ENCODE peak calls at places on chromosomes 4 and X, in eight cellular contexts. One of them, this sample, is unnamed.

GRCh38 chr4:147830987-147831386 is 99.1 kb downstream of the ARHGAP10 start:
- DNase-seq in GM04504: no peak
- DNase-seq in lower leg skin: no peak
- DNase-seq in RWPE2: no peak
- DNase-seq in left cardiac atrium: no peak
- DNase-seq in frontal cortex: no peak
- DNase-seq in pancreas: no peak
- DNase-seq in stimulated activated CD4-positive, alpha-beta T cell treated with anti-CD3 and anti-CD28 coated beads, TNF-alpha, amount 100 ng/mL, for 4 hours: no peak
- DNase-seq in this sample: no peak

GRCh38 chr4:84480082-84480481 is 19.0 kb downstream of the NKX6-1 start:
- DNase-seq in pancreas: no peak
- DNase-seq in frontal cortex: no peak
- DNase-seq in GM04504: no peak
- DNase-seq in RWPE2: no peak
- DNase-seq in left cardiac atrium: no peak
- DNase-seq in stimulated activated CD4-positive, alpha-beta T cell treated with anti-CD3 and anti-CD28 coated beads, TNF-alpha, amount 100 ng/mL, for 4 hours: no peak
- DNase-seq in lower leg skin: no peak
- DNase-seq in this sample: no peak

GRCh38 chr4:82594466-82594865 is 32.7 kb upstream of the TMEM150C start:
- DNase-seq in lower leg skin: no peak
- DNase-seq in RWPE2: no peak
- DNase-seq in left cardiac atrium: no peak
- DNase-seq in frontal cortex: no peak
- DNase-seq in GM04504: no peak
- DNase-seq in pancreas: no peak
- DNase-seq in stimulated activated CD4-positive, alpha-beta T cell treated with anti-CD3 and anti-CD28 coated beads, TNF-alpha, amount 100 ng/mL, for 4 hours: no peak
- DNase-seq in this sample: no peak

GRCh38 chr4:71524746-71525145 is 185.9 kb downstream of the SLC4A4 start:
- DNase-seq in RWPE2: no peak
- DNase-seq in lower leg skin: no peak
- DNase-seq in stimulated activated CD4-positive, alpha-beta T cell treated with anti-CD3 and anti-CD28 coated beads, TNF-alpha, amount 100 ng/mL, for 4 hours: no peak
- DNase-seq in frontal cortex: no peak
- DNase-seq in GM04504: no peak
- DNase-seq in left cardiac atrium: no peak
- DNase-seq in pancreas: no peak
- DNase-seq in this sample: no peak

GRCh38 chr4:8648816-8649630 is 56.5 kb downstream of the CPZ start:
- DNase-seq in lower leg skin: peak; percentile 77
- DNase-seq in stimulated activated CD4-positive, alpha-beta T cell treated with anti-CD3 and anti-CD28 coated beads, TNF-alpha, amount 100 ng/mL, for 4 hours: no peak
- DNase-seq in GM04504: no peak
- DNase-seq in frontal cortex: no peak
- DNase-seq in pancreas: no peak
- DNase-seq in left cardiac atrium: no peak
- DNase-seq in RWPE2: peak; percentile 29
- DNase-seq in this sample: peak; percentile 24

GRCh38 chr4:110900206-110900769 is 277.4 kb upstream of the PITX2 start:
- DNase-seq in stimulated activated CD4-positive, alpha-beta T cell treated with anti-CD3 and anti-CD28 coated beads, TNF-alpha, amount 100 ng/mL, for 4 hours: no peak
- DNase-seq in left cardiac atrium: no peak
- DNase-seq in RWPE2: no peak
- DNase-seq in pancreas: no peak
- DNase-seq in lower leg skin: no peak
- DNase-seq in GM04504: peak; percentile 7
- DNase-seq in frontal cortex: no peak
- DNase-seq in this sample: no peak

GRCh38 chr4:76892001-76892400 is 5.9 kb downstream of the SOWAHB start:
- DNase-seq in pancreas: no peak
- DNase-seq in stimulated activated CD4-positive, alpha-beta T cell treated with anti-CD3 and anti-CD28 coated beads, TNF-alpha, amount 100 ng/mL, for 4 hours: no peak
- DNase-seq in lower leg skin: no peak
- DNase-seq in GM04504: no peak
- DNase-seq in frontal cortex: no peak
- DNase-seq in left cardiac atrium: no peak
- DNase-seq in RWPE2: no peak
- DNase-seq in this sample: no peak

GRCh38 chr4:8439914-8440490 is 521 bp downstream of the ACOX3 start:
- DNase-seq in GM04504: peak; percentile 33
- DNase-seq in left cardiac atrium: no peak
- DNase-seq in stimulated activated CD4-positive, alpha-beta T cell treated with anti-CD3 and anti-CD28 coated beads, TNF-alpha, amount 100 ng/mL, for 4 hours: no peak
- DNase-seq in frontal cortex: no peak
- DNase-seq in lower leg skin: no peak
- DNase-seq in RWPE2: no peak
- DNase-seq in pancreas: no peak
- DNase-seq in this sample: no peak

GRCh38 chr4:173878701-173879100 is 348.7 kb upstream of the HAND2 start:
- DNase-seq in RWPE2: no peak
- DNase-seq in stimulated activated CD4-positive, alpha-beta T cell treated with anti-CD3 and anti-CD28 coated beads, TNF-alpha, amount 100 ng/mL, for 4 hours: no peak
- DNase-seq in frontal cortex: no peak
- DNase-seq in lower leg skin: no peak
- DNase-seq in GM04504: no peak
- DNase-seq in pancreas: no peak
- DNase-seq in left cardiac atrium: peak; percentile 68
- DNase-seq in this sample: no peak

GRCh38 chr4:15186149-15186548 is 183.9 kb downstream of the CPEB2 start:
- DNase-seq in lower leg skin: no peak
- DNase-seq in frontal cortex: no peak
- DNase-seq in left cardiac atrium: no peak
- DNase-seq in GM04504: no peak
- DNase-seq in pancreas: no peak
- DNase-seq in RWPE2: no peak
- DNase-seq in stimulated activated CD4-positive, alpha-beta T cell treated with anti-CD3 and anti-CD28 coated beads, TNF-alpha, amount 100 ng/mL, for 4 hours: no peak
- DNase-seq in this sample: no peak

GRCh38 chr4:77538144-77538543 is 67.5 kb upstream of the CXCL13 start:
- DNase-seq in pancreas: no peak
- DNase-seq in frontal cortex: no peak
- DNase-seq in left cardiac atrium: no peak
- DNase-seq in RWPE2: no peak
- DNase-seq in GM04504: no peak
- DNase-seq in lower leg skin: no peak
- DNase-seq in stimulated activated CD4-positive, alpha-beta T cell treated with anti-CD3 and anti-CD28 coated beads, TNF-alpha, amount 100 ng/mL, for 4 hours: no peak
- DNase-seq in this sample: no peak

GRCh38 chrX:84363054-84363453 is 139.2 kb downstream of the HDX start:
- DNase-seq in pancreas: no peak
- DNase-seq in lower leg skin: no peak
- DNase-seq in GM04504: no peak
- DNase-seq in stimulated activated CD4-positive, alpha-beta T cell treated with anti-CD3 and anti-CD28 coated beads, TNF-alpha, amount 100 ng/mL, for 4 hours: no peak
- DNase-seq in RWPE2: no peak
- DNase-seq in frontal cortex: no peak
- DNase-seq in left cardiac atrium: no peak
- DNase-seq in this sample: no peak

GRCh38 chr4:26298198-26298950 is 22.4 kb upstream of the RBPJ start:
- DNase-seq in stimulated activated CD4-positive, alpha-beta T cell treated with anti-CD3 and anti-CD28 coated beads, TNF-alpha, amount 100 ng/mL, for 4 hours: no peak
- DNase-seq in frontal cortex: no peak
- DNase-seq in left cardiac atrium: no peak
- DNase-seq in RWPE2: no peak
- DNase-seq in pancreas: no peak
- DNase-seq in GM04504: no peak
- DNase-seq in lower leg skin: no peak
- DNase-seq in this sample: no peak

GRCh38 chr4:122539861-122540465 is 80.9 kb downstream of the IL21 start:
- DNase-seq in GM04504: no peak
- DNase-seq in RWPE2: no peak
- DNase-seq in stimulated activated CD4-positive, alpha-beta T cell treated with anti-CD3 and anti-CD28 coated beads, TNF-alpha, amount 100 ng/mL, for 4 hours: no peak
- DNase-seq in frontal cortex: no peak
- DNase-seq in pancreas: no peak
- DNase-seq in left cardiac atrium: no peak
- DNase-seq in lower leg skin: no peak
- DNase-seq in this sample: no peak

GRCh38 chr4:165541773-165542459 is 163.1 kb downstream of the CPE start:
- DNase-seq in stimulated activated CD4-positive, alpha-beta T cell treated with anti-CD3 and anti-CD28 coated beads, TNF-alpha, amount 100 ng/mL, for 4 hours: no peak
- DNase-seq in left cardiac atrium: no peak
- DNase-seq in pancreas: no peak
- DNase-seq in frontal cortex: no peak
- DNase-seq in RWPE2: no peak
- DNase-seq in lower leg skin: no peak
- DNase-seq in GM04504: no peak
- DNase-seq in this sample: no peak

GRCh38 chr4:169723207-169723606 is 34.5 kb downstream of the HPF1 start:
- DNase-seq in pancreas: no peak
- DNase-seq in left cardiac atrium: no peak
- DNase-seq in GM04504: no peak
- DNase-seq in stimulated activated CD4-positive, alpha-beta T cell treated with anti-CD3 and anti-CD28 coated beads, TNF-alpha, amount 100 ng/mL, for 4 hours: no peak
- DNase-seq in lower leg skin: no peak
- DNase-seq in RWPE2: no peak
- DNase-seq in frontal cortex: peak; percentile 3
- DNase-seq in this sample: no peak

GRCh38 chr4:181517521-181517920 is 725.7 kb upstream of the TENM3 start:
- DNase-seq in GM04504: peak; percentile 10
- DNase-seq in left cardiac atrium: no peak
- DNase-seq in pancreas: no peak
- DNase-seq in RWPE2: no peak
- DNase-seq in stimulated activated CD4-positive, alpha-beta T cell treated with anti-CD3 and anti-CD28 coated beads, TNF-alpha, amount 100 ng/mL, for 4 hours: no peak
- DNase-seq in lower leg skin: no peak
- DNase-seq in frontal cortex: no peak
- DNase-seq in this sample: no peak

GRCh38 chr4:116899536-116899935 is 185.8 kb downstream of the TRAM1L1 start:
- DNase-seq in frontal cortex: no peak
- DNase-seq in lower leg skin: no peak
- DNase-seq in pancreas: no peak
- DNase-seq in stimulated activated CD4-positive, alpha-beta T cell treated with anti-CD3 and anti-CD28 coated beads, TNF-alpha, amount 100 ng/mL, for 4 hours: no peak
- DNase-seq in RWPE2: no peak
- DNase-seq in GM04504: no peak
- DNase-seq in left cardiac atrium: no peak
- DNase-seq in this sample: no peak

GRCh38 chr4:74262522-74262921 is 45.7 kb upstream of the EPGN start:
- DNase-seq in RWPE2: no peak
- DNase-seq in frontal cortex: no peak
- DNase-seq in stimulated activated CD4-positive, alpha-beta T cell treated with anti-CD3 and anti-CD28 coated beads, TNF-alpha, amount 100 ng/mL, for 4 hours: no peak
- DNase-seq in left cardiac atrium: no peak
- DNase-seq in lower leg skin: no peak
- DNase-seq in GM04504: no peak
- DNase-seq in pancreas: no peak
- DNase-seq in this sample: no peak

GRCh38 chr4:178316211-178316610 is 874.0 kb upstream of the AGA start:
- DNase-seq in pancreas: no peak
- DNase-seq in GM04504: no peak
- DNase-seq in lower leg skin: no peak
- DNase-seq in RWPE2: no peak
- DNase-seq in left cardiac atrium: no peak
- DNase-seq in stimulated activated CD4-positive, alpha-beta T cell treated with anti-CD3 and anti-CD28 coated beads, TNF-alpha, amount 100 ng/mL, for 4 hours: no peak
- DNase-seq in frontal cortex: no peak
- DNase-seq in this sample: no peak

GRCh38 chr4:149113804-149114430 is 671.7 kb upstream of the NR3C2 start:
- DNase-seq in stimulated activated CD4-positive, alpha-beta T cell treated with anti-CD3 and anti-CD28 coated beads, TNF-alpha, amount 100 ng/mL, for 4 hours: no peak
- DNase-seq in lower leg skin: no peak
- DNase-seq in RWPE2: no peak
- DNase-seq in left cardiac atrium: no peak
- DNase-seq in GM04504: peak; percentile 50
- DNase-seq in frontal cortex: no peak
- DNase-seq in pancreas: no peak
- DNase-seq in this sample: no peak

GRCh38 chr4:140609548-140610425 is 41.0 kb upstream of the UCP1 start:
- DNase-seq in stimulated activated CD4-positive, alpha-beta T cell treated with anti-CD3 and anti-CD28 coated beads, TNF-alpha, amount 100 ng/mL, for 4 hours: no peak
- DNase-seq in lower leg skin: no peak
- DNase-seq in left cardiac atrium: no peak
- DNase-seq in RWPE2: no peak
- DNase-seq in GM04504: peak; percentile 18
- DNase-seq in frontal cortex: peak; percentile 38
- DNase-seq in pancreas: no peak
- DNase-seq in this sample: no peak

GRCh38 chrX:155745792-155746191 is 133.0 kb upstream of the TMLHE start:
- DNase-seq in left cardiac atrium: peak; percentile 26
- DNase-seq in RWPE2: no peak
- DNase-seq in frontal cortex: no peak
- DNase-seq in stimulated activated CD4-positive, alpha-beta T cell treated with anti-CD3 and anti-CD28 coated beads, TNF-alpha, amount 100 ng/mL, for 4 hours: no peak
- DNase-seq in pancreas: no peak
- DNase-seq in GM04504: no peak
- DNase-seq in lower leg skin: no peak
- DNase-seq in this sample: peak; percentile 53

GRCh38 chr4:89334830-89335229 is 27.2 kb upstream of the GPRIN3 start:
- DNase-seq in frontal cortex: no peak
- DNase-seq in left cardiac atrium: no peak
- DNase-seq in GM04504: no peak
- DNase-seq in pancreas: no peak
- DNase-seq in lower leg skin: no peak
- DNase-seq in RWPE2: no peak
- DNase-seq in stimulated activated CD4-positive, alpha-beta T cell treated with anti-CD3 and anti-CD28 coated beads, TNF-alpha, amount 100 ng/mL, for 4 hours: no peak
- DNase-seq in this sample: no peak